ENCODE peak calls at places on chromosome 13, in eight cellular contexts. G, W, F, H, Q, V, B and L are unnamed samples.

GRCh38 chr13:26460652-26461051 is 96.8 kb upstream of the WASF3 start:
- DNase-seq in F (peak; percentile 51), Q (no peak), G (no peak), B (no peak), W (no peak), V (peak; percentile 65), H (no peak), L (no peak)

GRCh38 chr13:96946709-96947311 is 47.5 kb downstream of the OXGR1 start:
- DNase-seq in H (no peak), G (no peak), B (no peak), F (no peak), Q (no peak), W (no peak), V (no peak), L (no peak)

GRCh38 chr13:84400711-84401110 is 518.4 kb upstream of the SLITRK1 start:
- DNase-seq in B (no peak), Q (no peak), F (no peak), H (no peak), V (no peak), W (no peak), G (no peak), L (peak; percentile 27)

GRCh38 chr13:40031031-40031430 is 375.6 kb downstream of the COG6 start:
- DNase-seq in B (no peak), V (no peak), W (no peak), H (no peak), G (no peak), F (peak; percentile 80), Q (no peak), L (no peak)

GRCh38 chr13:51235756-51236564 is 13.8 kb downstream of the FAM124A start:
- DNase-seq in G (no peak), Q (no peak), V (no peak), H (no peak), W (peak; percentile 11), B (no peak), F (peak; percentile 65), L (no peak)

GRCh38 chr13:32187651-32188050 is 127.5 kb downstream of the ZAR1L start:
- DNase-seq in F (peak; percentile 71), H (no peak), V (no peak), W (no peak), Q (no peak), B (no peak), G (no peak), L (no peak)

GRCh38 chr13:50760751-50761150 is 82.7 kb downstream of the DLEU7 start:
- DNase-seq in W (no peak), V (no peak), G (no peak), Q (no peak), B (no peak), H (no peak), F (no peak), L (no peak)

GRCh38 chr13:106755542-106755941 is 187.6 kb upstream of the ARGLU1 start:
- DNase-seq in W (no peak), V (no peak), G (no peak), Q (no peak), B (no peak), F (no peak), H (no peak), L (no peak)

GRCh38 chr13:112102243-112102642 is 35.3 kb downstream of the SOX1 start:
- DNase-seq in H (no peak), F (no peak), G (no peak), V (no peak), Q (no peak), W (peak; percentile 76), B (no peak), L (peak; percentile 8)

GRCh38 chr13:76884167-76884566 is 2.0 kb downstream of the KCTD12 start:
- DNase-seq in B (no peak), F (peak; percentile 34), H (no peak), V (peak; percentile 47), W (no peak), G (no peak), Q (no peak), L (peak; percentile 48)

GRCh38 chr13:108828053-108828806 is 198.8 kb downstream of the MYO16 start:
- DNase-seq in V (no peak), G (no peak), H (no peak), F (no peak), W (no peak), Q (no peak), B (no peak), L (no peak)

GRCh38 chr13:41039746-41040145 is 20.6 kb upstream of the ELF1 start:
- DNase-seq in B (no peak), F (no peak), G (no peak), Q (no peak), H (no peak), V (no peak), W (no peak), L (no peak)

GRCh38 chr13:44399045-44399444 is 25.4 kb downstream of the SERP2 start:
- DNase-seq in V (no peak), H (no peak), W (peak; percentile 87), F (no peak), G (no peak), B (no peak), Q (no peak), L (peak; percentile 52)

GRCh38 chr13:40340368-40341085 is 325.9 kb downstream of the FOXO1 start:
- DNase-seq in V (no peak), B (no peak), G (no peak), F (peak; percentile 23), Q (no peak), H (no peak), W (no peak), L (no peak)

GRCh38 chr13:97695684-97696083 is 257.8 kb upstream of the IPO5 start:
- DNase-seq in H (no peak), G (no peak), Q (no peak), W (no peak), B (no peak), V (no peak), F (no peak), L (no peak)

GRCh38 chr13:70668983-70669382 is 560.7 kb upstream of the KLHL1 start:
- DNase-seq in H (no peak), B (no peak), F (no peak), Q (no peak), V (no peak), G (no peak), W (no peak), L (no peak)

GRCh38 chr13:97279913-97280312 is 57.8 kb downstream of the MBNL2 start:
- DNase-seq in H (no peak), Q (no peak), F (peak; percentile 78), B (no peak), V (no peak), G (no peak), W (no peak), L (no peak)

GRCh38 chr13:112709825-112710783 is 20.3 kb downstream of the ATP11A start:
- DNase-seq in G (peak; percentile 40), W (no peak), V (peak; percentile 38), B (no peak), F (no peak), H (no peak), Q (no peak), L (no peak)

GRCh38 chr13:46178143-46178542 is 3.8 kb downstream of the LCP1 start:
- DNase-seq in W (no peak), H (no peak), F (no peak), Q (no peak), B (no peak), V (no peak), G (no peak), L (no peak)